ENCODE peak calls at places on chromosomes 13 and 19, in seven cellular contexts. One of them, this sample, is unnamed.

GRCh38 chr13:50016421-50016820 is 1.2 kb downstream of the KCNRG start:
- DNase-seq in GM23248: no peak
- DNase-seq in right atrium auricular region: no peak
- DNase-seq in thoracic aorta: no peak
- DNase-seq in stimulated activated CD8-positive, alpha-beta memory T cell treated with anti-CD3 and anti-CD28 coated beads, Interleukin-4, amount 100 ng/mL, for 1 hour: no peak
- DNase-seq in foreskin fibroblast: peak
- DNase-seq in left colon: no peak
- DNase-seq in this sample: no peak

GRCh38 chr13:112959701-112960542 is 9.1 kb upstream of the MCF2L start:
- DNase-seq in GM23248: no peak
- DNase-seq in left colon: peak
- DNase-seq in stimulated activated CD8-positive, alpha-beta memory T cell treated with anti-CD3 and anti-CD28 coated beads, Interleukin-4, amount 100 ng/mL, for 1 hour: no peak
- DNase-seq in thoracic aorta: no peak
- DNase-seq in right atrium auricular region: no peak
- DNase-seq in foreskin fibroblast: no peak
- DNase-seq in this sample: no peak

GRCh38 chr13:48979892-48980291 is 4.2 kb downstream of the FNDC3A start:
- DNase-seq in GM23248: no peak
- DNase-seq in thoracic aorta: no peak
- DNase-seq in left colon: no peak
- DNase-seq in stimulated activated CD8-positive, alpha-beta memory T cell treated with anti-CD3 and anti-CD28 coated beads, Interleukin-4, amount 100 ng/mL, for 1 hour: no peak
- DNase-seq in foreskin fibroblast: no peak
- DNase-seq in right atrium auricular region: no peak
- DNase-seq in this sample: no peak

GRCh38 chr19:2381151-2381822 is 21.2 kb downstream of the TMPRSS9 start:
- DNase-seq in stimulated activated CD8-positive, alpha-beta memory T cell treated with anti-CD3 and anti-CD28 coated beads, Interleukin-4, amount 100 ng/mL, for 1 hour: no peak
- DNase-seq in foreskin fibroblast: peak
- DNase-seq in left colon: no peak
- DNase-seq in right atrium auricular region: no peak
- DNase-seq in GM23248: no peak
- DNase-seq in thoracic aorta: no peak
- DNase-seq in this sample: no peak

GRCh38 chr19:3366104-3366760 is at the start of gene NFIC:
- DNase-seq in GM23248: peak
- DNase-seq in right atrium auricular region: peak
- DNase-seq in foreskin fibroblast: peak
- DNase-seq in stimulated activated CD8-positive, alpha-beta memory T cell treated with anti-CD3 and anti-CD28 coated beads, Interleukin-4, amount 100 ng/mL, for 1 hour: no peak
- DNase-seq in thoracic aorta: no peak
- DNase-seq in left colon: peak
- DNase-seq in this sample: no peak

GRCh38 chr19:46320559-46320958 is 23.7 kb downstream of the HIF3A start:
- DNase-seq in stimulated activated CD8-positive, alpha-beta memory T cell treated with anti-CD3 and anti-CD28 coated beads, Interleukin-4, amount 100 ng/mL, for 1 hour: no peak
- DNase-seq in foreskin fibroblast: no peak
- DNase-seq in right atrium auricular region: no peak
- DNase-seq in GM23248: no peak
- DNase-seq in left colon: no peak
- DNase-seq in thoracic aorta: no peak
- DNase-seq in this sample: no peak

GRCh38 chr13:40172149-40172591 is 494.3 kb downstream of the FOXO1 start:
- DNase-seq in GM23248: no peak
- DNase-seq in right atrium auricular region: no peak
- DNase-seq in thoracic aorta: no peak
- DNase-seq in left colon: no peak
- DNase-seq in foreskin fibroblast: no peak
- DNase-seq in stimulated activated CD8-positive, alpha-beta memory T cell treated with anti-CD3 and anti-CD28 coated beads, Interleukin-4, amount 100 ng/mL, for 1 hour: no peak
- DNase-seq in this sample: no peak

GRCh38 chr19:1856698-1857603 is 6.4 kb downstream of the KLF16 start:
- DNase-seq in thoracic aorta: peak
- DNase-seq in right atrium auricular region: peak
- DNase-seq in foreskin fibroblast: peak
- DNase-seq in GM23248: peak
- DNase-seq in stimulated activated CD8-positive, alpha-beta memory T cell treated with anti-CD3 and anti-CD28 coated beads, Interleukin-4, amount 100 ng/mL, for 1 hour: no peak
- DNase-seq in left colon: peak
- DNase-seq in this sample: no peak

GRCh38 chr19:32223595-32224370 is 121.6 kb upstream of the ZNF507 start:
- DNase-seq in GM23248: no peak
- DNase-seq in stimulated activated CD8-positive, alpha-beta memory T cell treated with anti-CD3 and anti-CD28 coated beads, Interleukin-4, amount 100 ng/mL, for 1 hour: no peak
- DNase-seq in foreskin fibroblast: no peak
- DNase-seq in left colon: no peak
- DNase-seq in right atrium auricular region: no peak
- DNase-seq in thoracic aorta: no peak
- DNase-seq in this sample: no peak

This sample was measured in cortex of kidney.